ENCODE peak calls at places on chromosome 12, in eight cellular contexts. One of them, this sample, is unnamed. For H3K4me1 and H3K36me3, the result is how much of the 10 kb centered on the place peaks cover.

GRCh38 chr12:124238886-124239285 is 56.0 kb upstream of the RFLNA start:
- DNase-seq in RWPE2: no peak
- DNase-seq in IMR-90: no peak
- DNase-seq in HCT116: no peak
- DNase-seq in adipocyte: no peak
- DNase-seq in body of pancreas: no peak
- DNase-seq in Peyer's patch: peak
- DNase-seq in CD8-positive, alpha-beta memory T cell: no peak
- DNase-seq in this sample: no peak

GRCh38 chr12:103840399-103840880 is 594 bp downstream of the NT5DC3 start:
- DNase-seq in RWPE2: peak
- DNase-seq in IMR-90: peak
- DNase-seq in HCT116: no peak
- DNase-seq in adipocyte: peak
- DNase-seq in body of pancreas: peak
- DNase-seq in Peyer's patch: no peak
- DNase-seq in CD8-positive, alpha-beta memory T cell: no peak
- DNase-seq in this sample: no peak

GRCh38 chr12:65501093-65501621 is 222.7 kb downstream of the MSRB3 start:
- DNase-seq in RWPE2: no peak
- DNase-seq in IMR-90: no peak
- DNase-seq in HCT116: no peak
- DNase-seq in adipocyte: no peak
- DNase-seq in body of pancreas: peak
- DNase-seq in Peyer's patch: no peak
- DNase-seq in CD8-positive, alpha-beta memory T cell: no peak
- DNase-seq in this sample: peak

GRCh38 chr12:34405286-34406227 is 383.3 kb downstream of the ALG10 start:
- DNase-seq in RWPE2: peak
- DNase-seq in IMR-90: no peak
- DNase-seq in HCT116: no peak
- DNase-seq in adipocyte: no peak
- DNase-seq in body of pancreas: peak
- DNase-seq in Peyer's patch: peak
- DNase-seq in CD8-positive, alpha-beta memory T cell: peak
- DNase-seq in this sample: peak

GRCh38 chr12:129385637-129385990 is 518.2 kb downstream of the TMEM132D start:
- DNase-seq in RWPE2: no peak
- DNase-seq in IMR-90: no peak
- DNase-seq in HCT116: no peak
- DNase-seq in adipocyte: peak
- DNase-seq in body of pancreas: no peak
- DNase-seq in Peyer's patch: no peak
- DNase-seq in CD8-positive, alpha-beta memory T cell: no peak
- DNase-seq in this sample: no peak

GRCh38 chr12:67326637-67327036 is 57.5 kb downstream of the CAND1 start:
- DNase-seq in RWPE2: no peak
- DNase-seq in IMR-90: no peak
- DNase-seq in HCT116: no peak
- DNase-seq in adipocyte: no peak
- DNase-seq in body of pancreas: no peak
- DNase-seq in Peyer's patch: no peak
- DNase-seq in CD8-positive, alpha-beta memory T cell: no peak
- DNase-seq in this sample: no peak

GRCh38 chr12:16324300-16324699 is 23.1 kb upstream of the MGST1 start:
- DNase-seq in RWPE2: no peak
- DNase-seq in IMR-90: no peak
- DNase-seq in HCT116: no peak
- DNase-seq in adipocyte: no peak
- DNase-seq in body of pancreas: no peak
- DNase-seq in Peyer's patch: no peak
- DNase-seq in CD8-positive, alpha-beta memory T cell: no peak
- DNase-seq in this sample: no peak

GRCh38 chr12:120994589-120995337 is 16.4 kb downstream of the HNF1A start:
- DNase-seq in RWPE2: no peak
- DNase-seq in IMR-90: no peak
- DNase-seq in HCT116: peak
- DNase-seq in adipocyte: no peak
- DNase-seq in body of pancreas: no peak
- DNase-seq in Peyer's patch: no peak
- DNase-seq in CD8-positive, alpha-beta memory T cell: no peak
- DNase-seq in this sample: no peak

GRCh38 chr12:20220339-20220738 is 148.0 kb upstream of the PDE3A start:
- DNase-seq in RWPE2: no peak
- DNase-seq in IMR-90: peak
- DNase-seq in HCT116: peak
- DNase-seq in adipocyte: peak
- DNase-seq in body of pancreas: no peak
- DNase-seq in Peyer's patch: no peak
- DNase-seq in CD8-positive, alpha-beta memory T cell: no peak
- DNase-seq in this sample: no peak

GRCh38 chr12:25997401-25997973 is 39.0 kb downstream of the RASSF8 start:
- DNase-seq in RWPE2: no peak
- DNase-seq in IMR-90: peak
- DNase-seq in HCT116: peak
- DNase-seq in adipocyte: peak
- DNase-seq in body of pancreas: no peak
- DNase-seq in Peyer's patch: no peak
- DNase-seq in CD8-positive, alpha-beta memory T cell: no peak
- DNase-seq in this sample: no peak

GRCh38 chr12:109089683-109090082 is 3.6 kb downstream of the ALKBH2 start:
- DNase-seq in RWPE2: no peak
- DNase-seq in IMR-90: no peak
- DNase-seq in HCT116: no peak
- DNase-seq in adipocyte: no peak
- DNase-seq in body of pancreas: no peak
- DNase-seq in Peyer's patch: no peak
- DNase-seq in CD8-positive, alpha-beta memory T cell: no peak
- DNase-seq in this sample: no peak

GRCh38 chr12:114742363-114742762 is 58.4 kb upstream of the TBX3 start:
- DNase-seq in RWPE2: no peak
- DNase-seq in IMR-90: no peak
- DNase-seq in HCT116: no peak
- DNase-seq in adipocyte: no peak
- DNase-seq in body of pancreas: no peak
- DNase-seq in Peyer's patch: no peak
- DNase-seq in CD8-positive, alpha-beta memory T cell: no peak
- DNase-seq in this sample: no peak

GRCh38 chr12:114738460-114739184 is 54.6 kb upstream of the TBX3 start:
- DNase-seq in RWPE2: no peak
- DNase-seq in IMR-90: no peak
- DNase-seq in HCT116: no peak
- DNase-seq in adipocyte: no peak
- DNase-seq in body of pancreas: no peak
- DNase-seq in Peyer's patch: no peak
- DNase-seq in CD8-positive, alpha-beta memory T cell: no peak
- DNase-seq in this sample: no peak

GRCh38 chr12:114741940-114742339 is 58.0 kb upstream of the TBX3 start:
- DNase-seq in RWPE2: no peak
- DNase-seq in IMR-90: no peak
- DNase-seq in HCT116: no peak
- DNase-seq in adipocyte: no peak
- DNase-seq in body of pancreas: no peak
- DNase-seq in Peyer's patch: no peak
- DNase-seq in CD8-positive, alpha-beta memory T cell: no peak
- DNase-seq in this sample: no peak

GRCh38 chr12:114743289-114743688 is 59.3 kb upstream of the TBX3 start:
- DNase-seq in RWPE2: no peak
- DNase-seq in IMR-90: no peak
- DNase-seq in HCT116: no peak
- DNase-seq in adipocyte: no peak
- DNase-seq in body of pancreas: no peak
- DNase-seq in Peyer's patch: no peak
- DNase-seq in CD8-positive, alpha-beta memory T cell: no peak
- DNase-seq in this sample: no peak

DNA sequence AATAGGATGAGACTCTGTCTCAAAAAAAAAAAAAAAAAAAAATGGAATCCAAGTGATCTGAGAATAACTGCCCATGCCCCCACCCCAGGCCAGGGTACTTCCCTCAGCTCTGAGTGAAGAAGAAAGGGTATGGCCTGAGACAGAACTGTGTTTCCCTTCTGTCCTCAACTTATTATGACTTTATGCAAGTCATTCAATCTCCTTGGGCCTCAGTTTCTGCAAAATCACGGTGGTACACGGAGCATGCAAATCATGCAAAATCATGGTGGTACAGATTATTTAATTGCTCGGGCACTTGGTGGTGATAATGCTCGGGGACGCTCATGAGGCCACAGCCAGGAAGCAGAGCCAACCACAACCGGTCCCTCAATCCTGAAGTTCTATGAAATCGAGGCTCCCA is 56.5 kb upstream of the TBX3 start:
- DNase-seq in RWPE2: no peak
- DNase-seq in IMR-90: no peak
- DNase-seq in HCT116: no peak
- DNase-seq in adipocyte: no peak
- DNase-seq in body of pancreas: no peak
- DNase-seq in Peyer's patch: no peak
- DNase-seq in CD8-positive, alpha-beta memory T cell: no peak
- DNase-seq in this sample: no peak
- H3K4me1 ChIP-seq in RWPE2: under half
- H3K4me1 ChIP-seq in IMR-90: under half
- H3K4me1 ChIP-seq in HCT116: under half
- H3K4me1 ChIP-seq in adipocyte: under half
- H3K4me1 ChIP-seq in body of pancreas: under half
- H3K4me1 ChIP-seq in Peyer's patch: under half
- H3K4me1 ChIP-seq in CD8-positive, alpha-beta memory T cell: under half
- H3K4me1 ChIP-seq in this sample: under half

DNA sequence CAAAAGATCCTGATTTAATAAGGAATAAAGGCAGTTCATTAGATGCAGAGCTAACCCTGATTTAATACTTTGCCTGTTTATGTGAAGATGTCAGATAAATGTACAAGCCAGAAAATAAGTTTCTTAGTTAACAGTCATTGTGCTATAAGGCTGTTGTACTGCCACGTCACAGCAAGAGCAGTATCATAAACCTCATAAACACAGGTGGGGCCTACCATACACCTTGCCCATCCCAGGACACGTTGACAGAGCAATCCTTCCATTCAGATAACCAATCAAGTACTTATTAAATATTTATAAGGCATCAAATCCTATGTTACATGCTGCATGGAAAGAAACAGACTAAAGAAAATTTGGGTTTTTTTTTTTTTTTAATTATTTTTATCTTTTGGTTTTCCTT is 36.5 kb downstream of the SINHCAF start:
- DNase-seq in RWPE2: no peak
- DNase-seq in IMR-90: no peak
- DNase-seq in HCT116: no peak
- DNase-seq in adipocyte: no peak
- DNase-seq in body of pancreas: no peak
- DNase-seq in Peyer's patch: no peak
- DNase-seq in CD8-positive, alpha-beta memory T cell: no peak
- DNase-seq in this sample: no peak
- H3K36me3 ChIP-seq in RWPE2: half or more
- H3K36me3 ChIP-seq in IMR-90: under half
- H3K36me3 ChIP-seq in HCT116: under half
- H3K36me3 ChIP-seq in adipocyte: under half
- H3K36me3 ChIP-seq in body of pancreas: under half
- H3K36me3 ChIP-seq in Peyer's patch: under half
- H3K36me3 ChIP-seq in CD8-positive, alpha-beta memory T cell: half or more
- H3K36me3 ChIP-seq in this sample: under half

GRCh38 chr12:47819902-47820630 is at the start of gene HDAC7:
- DNase-seq in RWPE2: no peak
- DNase-seq in IMR-90: peak
- DNase-seq in HCT116: peak
- DNase-seq in adipocyte: peak
- DNase-seq in body of pancreas: peak
- DNase-seq in Peyer's patch: peak
- DNase-seq in CD8-positive, alpha-beta memory T cell: peak
- DNase-seq in this sample: peak
- H3K4me1 ChIP-seq in RWPE2: under half
- H3K4me1 ChIP-seq in IMR-90: under half
- H3K4me1 ChIP-seq in HCT116: under half
- H3K4me1 ChIP-seq in adipocyte: half or more
- H3K4me1 ChIP-seq in body of pancreas: under half
- H3K4me1 ChIP-seq in Peyer's patch: half or more
- H3K4me1 ChIP-seq in CD8-positive, alpha-beta memory T cell: half or more
- H3K4me1 ChIP-seq in this sample: half or more

DNA sequence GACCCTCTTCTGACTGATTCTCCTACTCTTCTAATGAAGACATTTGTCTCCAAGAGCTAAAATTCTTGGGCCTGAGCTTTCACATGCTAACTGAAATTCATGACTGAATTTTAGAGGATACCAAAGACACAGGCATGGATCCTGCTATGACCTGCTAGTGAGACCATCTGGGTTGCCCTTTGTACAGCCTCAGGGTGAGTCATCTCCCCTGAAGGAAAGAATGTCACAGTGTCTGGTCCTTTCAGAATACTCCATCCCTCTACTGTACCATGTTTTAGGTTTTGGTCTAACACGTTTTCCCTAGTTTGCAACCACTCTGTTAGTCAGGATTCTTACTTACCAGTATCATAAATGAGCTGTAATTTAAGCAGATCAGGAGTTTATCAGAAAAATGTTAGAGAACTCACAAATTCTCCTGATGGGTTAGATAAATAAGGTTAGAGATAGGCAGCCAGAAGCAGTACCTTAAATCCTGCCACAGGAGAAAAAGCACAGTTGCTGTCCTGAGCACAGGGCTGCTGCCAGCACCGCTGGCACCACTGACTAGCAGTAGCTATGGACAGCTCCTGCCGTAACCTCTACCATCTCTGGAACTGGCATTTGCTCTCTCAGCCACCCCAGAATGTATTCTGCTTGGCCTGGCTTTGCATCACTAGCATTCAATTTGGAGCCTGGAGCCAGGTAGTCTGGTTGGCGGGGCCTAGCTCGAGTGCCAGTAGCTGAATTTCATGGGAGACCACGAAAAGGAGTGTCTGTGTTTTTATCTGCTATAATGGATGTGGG is 127.6 kb downstream of the ANO6 start:
- DNase-seq in RWPE2: no peak
- DNase-seq in IMR-90: peak
- DNase-seq in HCT116: no peak
- DNase-seq in adipocyte: peak
- DNase-seq in body of pancreas: no peak
- DNase-seq in Peyer's patch: no peak
- DNase-seq in CD8-positive, alpha-beta memory T cell: no peak
- DNase-seq in this sample: peak
- H3K36me3 ChIP-seq in RWPE2: under half
- H3K36me3 ChIP-seq in IMR-90: under half
- H3K36me3 ChIP-seq in HCT116: under half
- H3K36me3 ChIP-seq in adipocyte: under half
- H3K36me3 ChIP-seq in body of pancreas: under half
- H3K36me3 ChIP-seq in Peyer's patch: under half
- H3K36me3 ChIP-seq in CD8-positive, alpha-beta memory T cell: under half
- H3K36me3 ChIP-seq in this sample: under half

GRCh38 chr12:46260913-46261476 is 7.8 kb downstream of the SLC38A1 start:
- DNase-seq in RWPE2: no peak
- DNase-seq in IMR-90: no peak
- DNase-seq in HCT116: no peak
- DNase-seq in adipocyte: no peak
- DNase-seq in body of pancreas: no peak
- DNase-seq in Peyer's patch: no peak
- DNase-seq in CD8-positive, alpha-beta memory T cell: no peak
- DNase-seq in this sample: no peak
- H3K4me1 ChIP-seq in RWPE2: half or more
- H3K4me1 ChIP-seq in IMR-90: under half
- H3K4me1 ChIP-seq in HCT116: half or more
- H3K4me1 ChIP-seq in adipocyte: under half
- H3K4me1 ChIP-seq in body of pancreas: under half
- H3K4me1 ChIP-seq in Peyer's patch: under half
- H3K4me1 ChIP-seq in CD8-positive, alpha-beta memory T cell: half or more
- H3K4me1 ChIP-seq in this sample: under half